ENCODE peak calls at places on chromosomes 13 and 19, in nine cellular contexts. K, N, X, S, Y, Q, P, U and T are unnamed samples.

GRCh38 chr13:43785166-43785680 is 1.5 kb downstream of the ENOX1 start:
- DNase-seq in K (no peak), N (no peak), X (peak), S (no peak), Y (no peak), Q (no peak), P (no peak), U (no peak), T (no peak)

GRCh38 chr13:24063281-24063851 is 97.2 kb upstream of the SPATA13 start:
- DNase-seq in K (no peak), N (no peak), X (no peak), S (no peak), Y (no peak), Q (no peak), P (no peak), U (no peak), T (no peak)

GRCh38 chr19:34711890-34712289 is 22.2 kb upstream of the ZNF181 start:
- DNase-seq in K (no peak), N (no peak), X (no peak), S (no peak), Y (no peak), Q (no peak), P (no peak), U (no peak), T (no peak)

GRCh38 chr19:10205636-10206035 is 10.9 kb upstream of the DNMT1 start:
- DNase-seq in K (no peak), N (no peak), X (no peak), S (no peak), Y (no peak), Q (no peak), P (no peak), U (no peak), T (no peak)

GRCh38 chr19:55092423-55093318 is 17.0 kb downstream of the EPS8L1 start:
- DNase-seq in K (no peak), N (no peak), X (no peak), S (no peak), Y (no peak), Q (no peak), P (no peak), U (no peak), T (no peak)

GRCh38 chr19:23071087-23071511 is 45.7 kb upstream of the ZNF730 start:
- DNase-seq in K (no peak), N (no peak), X (no peak), S (no peak), Y (peak), Q (no peak), P (peak), U (no peak), T (peak)

GRCh38 chr19:21101511-21102242 is 19.7 kb downstream of the ZNF714 start:
- DNase-seq in K (no peak), N (no peak), X (no peak), S (no peak), Y (no peak), Q (no peak), P (no peak), U (no peak), T (no peak)

GRCh38 chr13:28744656-28745055 is 25.9 kb upstream of the SLC46A3 start:
- DNase-seq in K (no peak), N (no peak), X (no peak), S (no peak), Y (no peak), Q (no peak), P (no peak), U (no peak), T (no peak)

GRCh38 chr13:30034448-30034795 is 184.0 kb upstream of the UBL3 start:
- DNase-seq in K (no peak), N (no peak), X (no peak), S (no peak), Y (no peak), Q (peak), P (no peak), U (no peak), T (no peak)

GRCh38 chr19:45177817-45178261 is at the start of gene TRAPPC6A:
- DNase-seq in K (peak), N (peak), X (no peak), S (no peak), Y (peak), Q (no peak), P (peak), U (no peak), T (no peak)